ENCODE peak calls at places on chromosomes 16 and 17, in nine cellular contexts. One of them, this sample, is unnamed.

GRCh38 chr16:81600275-81600674 is 155.7 kb downstream of the CMIP start:
- DNase-seq in fibroblast of pulmonary artery: peak
- DNase-seq in brain microvascular endothelial cell: peak
- DNase-seq in RWPE2: no peak
- DNase-seq in CD4-positive, alpha-beta T cell: no peak
- DNase-seq in epithelial cell of esophagus: peak
- DNase-seq in cardiac fibroblast: peak
- DNase-seq in tibial nerve: no peak
- DNase-seq in A549: peak
- DNase-seq in this sample: no peak

GRCh38 chr17:53336281-53336680 is 486.4 kb upstream of the KIF2B start:
- DNase-seq in fibroblast of pulmonary artery: no peak
- DNase-seq in brain microvascular endothelial cell: peak
- DNase-seq in RWPE2: no peak
- DNase-seq in CD4-positive, alpha-beta T cell: no peak
- DNase-seq in epithelial cell of esophagus: peak
- DNase-seq in cardiac fibroblast: peak
- DNase-seq in tibial nerve: no peak
- DNase-seq in A549: no peak
- DNase-seq in this sample: no peak

GRCh38 chr17:50955667-50956120 is 89.5 kb upstream of the TOB1 start:
- DNase-seq in fibroblast of pulmonary artery: no peak
- DNase-seq in brain microvascular endothelial cell: no peak
- DNase-seq in RWPE2: no peak
- DNase-seq in CD4-positive, alpha-beta T cell: no peak
- DNase-seq in epithelial cell of esophagus: no peak
- DNase-seq in cardiac fibroblast: no peak
- DNase-seq in tibial nerve: no peak
- DNase-seq in A549: no peak
- DNase-seq in this sample: no peak

GRCh38 chr17:27601069-27601974 is 29.7 kb upstream of the LGALS9 start:
- DNase-seq in fibroblast of pulmonary artery: peak
- DNase-seq in brain microvascular endothelial cell: peak
- DNase-seq in RWPE2: no peak
- DNase-seq in CD4-positive, alpha-beta T cell: peak
- DNase-seq in epithelial cell of esophagus: peak
- DNase-seq in cardiac fibroblast: peak
- DNase-seq in tibial nerve: peak
- DNase-seq in A549: peak
- DNase-seq in this sample: peak

GRCh38 chr17:61490540-61490975 is 38.3 kb downstream of the TBX4 start:
- DNase-seq in fibroblast of pulmonary artery: peak
- DNase-seq in brain microvascular endothelial cell: peak
- DNase-seq in RWPE2: no peak
- DNase-seq in CD4-positive, alpha-beta T cell: no peak
- DNase-seq in epithelial cell of esophagus: peak
- DNase-seq in cardiac fibroblast: peak
- DNase-seq in tibial nerve: no peak
- DNase-seq in A549: peak
- DNase-seq in this sample: no peak

GRCh38 chr17:55448681-55449080 is 27.0 kb upstream of the MMD start:
- DNase-seq in fibroblast of pulmonary artery: no peak
- DNase-seq in brain microvascular endothelial cell: no peak
- DNase-seq in RWPE2: no peak
- DNase-seq in CD4-positive, alpha-beta T cell: no peak
- DNase-seq in epithelial cell of esophagus: no peak
- DNase-seq in cardiac fibroblast: peak
- DNase-seq in tibial nerve: no peak
- DNase-seq in A549: no peak
- DNase-seq in this sample: no peak

GRCh38 chr16:88743693-88744519 is 37.6 kb downstream of the CTU2 start:
- DNase-seq in fibroblast of pulmonary artery: peak
- DNase-seq in brain microvascular endothelial cell: peak
- DNase-seq in RWPE2: no peak
- DNase-seq in CD4-positive, alpha-beta T cell: peak
- DNase-seq in epithelial cell of esophagus: peak
- DNase-seq in cardiac fibroblast: peak
- DNase-seq in tibial nerve: peak
- DNase-seq in A549: peak
- DNase-seq in this sample: peak

GRCh38 chr17:49555495-49556018 is 20.1 kb upstream of the NXPH3 start:
- DNase-seq in fibroblast of pulmonary artery: no peak
- DNase-seq in brain microvascular endothelial cell: no peak
- DNase-seq in RWPE2: no peak
- DNase-seq in CD4-positive, alpha-beta T cell: no peak
- DNase-seq in epithelial cell of esophagus: no peak
- DNase-seq in cardiac fibroblast: no peak
- DNase-seq in tibial nerve: no peak
- DNase-seq in A549: no peak
- DNase-seq in this sample: peak

GRCh38 chr17:41015473-41015872 is 6.5 kb upstream of the KRTAP3-1 start:
- DNase-seq in fibroblast of pulmonary artery: no peak
- DNase-seq in brain microvascular endothelial cell: no peak
- DNase-seq in RWPE2: no peak
- DNase-seq in CD4-positive, alpha-beta T cell: no peak
- DNase-seq in epithelial cell of esophagus: peak
- DNase-seq in cardiac fibroblast: no peak
- DNase-seq in tibial nerve: no peak
- DNase-seq in A549: no peak
- DNase-seq in this sample: no peak

GRCh38 chr16:46762583-46762982 is 14.4 kb upstream of the MYLK3 start:
- DNase-seq in fibroblast of pulmonary artery: no peak
- DNase-seq in brain microvascular endothelial cell: no peak
- DNase-seq in RWPE2: no peak
- DNase-seq in CD4-positive, alpha-beta T cell: no peak
- DNase-seq in epithelial cell of esophagus: peak
- DNase-seq in cardiac fibroblast: no peak
- DNase-seq in tibial nerve: no peak
- DNase-seq in A549: no peak
- DNase-seq in this sample: no peak

GRCh38 chr17:42317256-42317966 is 29.1 kb downstream of the STAT5A start:
- DNase-seq in fibroblast of pulmonary artery: no peak
- DNase-seq in brain microvascular endothelial cell: no peak
- DNase-seq in RWPE2: no peak
- DNase-seq in CD4-positive, alpha-beta T cell: no peak
- DNase-seq in epithelial cell of esophagus: no peak
- DNase-seq in cardiac fibroblast: no peak
- DNase-seq in tibial nerve: no peak
- DNase-seq in A549: no peak
- DNase-seq in this sample: no peak

GRCh38 chr17:49191917-49192741 is 18.2 kb downstream of the GNGT2 start:
- DNase-seq in fibroblast of pulmonary artery: peak
- DNase-seq in brain microvascular endothelial cell: peak
- DNase-seq in RWPE2: peak
- DNase-seq in CD4-positive, alpha-beta T cell: peak
- DNase-seq in epithelial cell of esophagus: peak
- DNase-seq in cardiac fibroblast: peak
- DNase-seq in tibial nerve: peak
- DNase-seq in A549: peak
- DNase-seq in this sample: peak

GRCh38 chr16:84367750-84368320 is 503 bp upstream of the ATP2C2 start:
- DNase-seq in fibroblast of pulmonary artery: no peak
- DNase-seq in brain microvascular endothelial cell: no peak
- DNase-seq in RWPE2: no peak
- DNase-seq in CD4-positive, alpha-beta T cell: no peak
- DNase-seq in epithelial cell of esophagus: peak
- DNase-seq in cardiac fibroblast: no peak
- DNase-seq in tibial nerve: no peak
- DNase-seq in A549: no peak
- DNase-seq in this sample: no peak

GRCh38 chr17:41178843-41179616 is 1.0 kb upstream of the KRTAP4-2 start:
- DNase-seq in fibroblast of pulmonary artery: no peak
- DNase-seq in brain microvascular endothelial cell: no peak
- DNase-seq in RWPE2: no peak
- DNase-seq in CD4-positive, alpha-beta T cell: no peak
- DNase-seq in epithelial cell of esophagus: peak
- DNase-seq in cardiac fibroblast: peak
- DNase-seq in tibial nerve: no peak
- DNase-seq in A549: no peak
- DNase-seq in this sample: no peak

GRCh38 chr17:50213026-50214015 is 11.9 kb upstream of the COL1A1 start:
- DNase-seq in fibroblast of pulmonary artery: no peak
- DNase-seq in brain microvascular endothelial cell: no peak
- DNase-seq in RWPE2: peak
- DNase-seq in CD4-positive, alpha-beta T cell: no peak
- DNase-seq in epithelial cell of esophagus: no peak
- DNase-seq in cardiac fibroblast: no peak
- DNase-seq in tibial nerve: no peak
- DNase-seq in A549: peak
- DNase-seq in this sample: peak

DNA sequence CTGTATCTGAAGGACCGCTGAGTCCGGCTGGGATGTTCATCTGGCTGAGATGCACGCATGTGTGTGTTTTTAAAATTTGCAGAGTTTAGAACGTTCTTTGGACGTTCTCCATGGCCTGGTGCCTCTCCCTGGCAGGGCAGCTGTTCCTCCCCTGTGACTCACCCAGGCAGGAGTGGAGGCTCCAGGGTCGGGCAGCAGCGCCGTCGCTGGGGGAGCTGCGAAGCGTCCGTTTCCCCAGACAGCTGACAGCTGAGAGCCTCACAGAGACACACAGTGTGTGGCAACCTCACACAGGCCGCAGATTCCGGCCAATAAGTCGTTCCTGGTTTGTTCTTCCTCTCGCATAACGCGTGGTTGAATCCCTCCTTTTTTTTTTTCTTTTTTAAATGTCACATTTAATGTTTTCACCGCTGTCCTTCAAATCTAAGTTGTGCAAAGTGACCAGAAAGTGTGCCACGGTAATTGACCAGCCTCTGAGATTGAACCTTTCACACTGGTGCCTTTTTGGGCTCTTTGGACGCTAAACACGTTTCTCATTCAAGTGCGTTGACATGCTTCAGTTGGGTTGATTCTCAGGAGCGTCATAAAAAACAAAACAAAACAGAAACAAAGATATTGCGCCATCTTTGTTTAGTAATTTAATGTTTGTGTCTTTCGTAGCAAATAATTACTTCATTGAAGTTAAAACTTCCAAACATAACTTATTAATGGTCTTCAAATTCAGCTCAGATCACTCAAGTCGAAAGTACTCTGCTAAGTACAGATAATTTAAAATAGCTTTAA is 80.4 kb downstream of the OR1D5 start:
- DNase-seq in fibroblast of pulmonary artery: peak
- DNase-seq in brain microvascular endothelial cell: no peak
- DNase-seq in RWPE2: no peak
- DNase-seq in CD4-positive, alpha-beta T cell: no peak
- DNase-seq in epithelial cell of esophagus: no peak
- DNase-seq in cardiac fibroblast: peak
- DNase-seq in tibial nerve: no peak
- DNase-seq in A549: peak
- DNase-seq in this sample: no peak
- TF ChIP-seq CTCF in fibroblast of pulmonary artery: peak
- TF ChIP-seq CTCF in brain microvascular endothelial cell: peak
- TF ChIP-seq CTCF in RWPE2: peak
- TF ChIP-seq CTCF in CD4-positive, alpha-beta T cell: no peak
- TF ChIP-seq CTCF in epithelial cell of esophagus: no peak
- TF ChIP-seq CTCF in cardiac fibroblast: peak
- TF ChIP-seq CTCF in tibial nerve: no peak
- TF ChIP-seq CTCF in A549: peak
- TF ChIP-seq CTCF in this sample: no peak

GRCh38 chr17:76368545-76368944 is 14.8 kb upstream of the PRPSAP1 start:
- DNase-seq in fibroblast of pulmonary artery: no peak
- DNase-seq in brain microvascular endothelial cell: peak
- DNase-seq in RWPE2: no peak
- DNase-seq in CD4-positive, alpha-beta T cell: no peak
- DNase-seq in epithelial cell of esophagus: no peak
- DNase-seq in cardiac fibroblast: no peak
- DNase-seq in tibial nerve: no peak
- DNase-seq in A549: no peak
- DNase-seq in this sample: no peak

GRCh38 chr17:76371656-76372628 is 12.5 kb upstream of the SPHK1 start:
- DNase-seq in fibroblast of pulmonary artery: peak
- DNase-seq in brain microvascular endothelial cell: peak
- DNase-seq in RWPE2: peak
- DNase-seq in CD4-positive, alpha-beta T cell: no peak
- DNase-seq in epithelial cell of esophagus: peak
- DNase-seq in cardiac fibroblast: peak
- DNase-seq in tibial nerve: no peak
- DNase-seq in A549: peak
- DNase-seq in this sample: no peak

GRCh38 chr17:76369804-76370203 is 14.6 kb upstream of the SPHK1 start:
- DNase-seq in fibroblast of pulmonary artery: no peak
- DNase-seq in brain microvascular endothelial cell: no peak
- DNase-seq in RWPE2: peak
- DNase-seq in CD4-positive, alpha-beta T cell: no peak
- DNase-seq in epithelial cell of esophagus: no peak
- DNase-seq in cardiac fibroblast: no peak
- DNase-seq in tibial nerve: no peak
- DNase-seq in A549: no peak
- DNase-seq in this sample: no peak

GRCh38 chr17:76367647-76368046 is 13.9 kb upstream of the PRPSAP1 start:
- DNase-seq in fibroblast of pulmonary artery: no peak
- DNase-seq in brain microvascular endothelial cell: no peak
- DNase-seq in RWPE2: no peak
- DNase-seq in CD4-positive, alpha-beta T cell: no peak
- DNase-seq in epithelial cell of esophagus: no peak
- DNase-seq in cardiac fibroblast: no peak
- DNase-seq in tibial nerve: no peak
- DNase-seq in A549: no peak
- DNase-seq in this sample: no peak

GRCh38 chr17:76370261-76370993 is 14.0 kb upstream of the SPHK1 start:
- DNase-seq in fibroblast of pulmonary artery: peak
- DNase-seq in brain microvascular endothelial cell: peak
- DNase-seq in RWPE2: peak
- DNase-seq in CD4-positive, alpha-beta T cell: no peak
- DNase-seq in epithelial cell of esophagus: peak
- DNase-seq in cardiac fibroblast: peak
- DNase-seq in tibial nerve: peak
- DNase-seq in A549: peak
- DNase-seq in this sample: no peak
- TF ChIP-seq CTCF in fibroblast of pulmonary artery: peak
- TF ChIP-seq CTCF in brain microvascular endothelial cell: peak
- TF ChIP-seq CTCF in RWPE2: peak
- TF ChIP-seq CTCF in CD4-positive, alpha-beta T cell: no peak
- TF ChIP-seq CTCF in epithelial cell of esophagus: peak
- TF ChIP-seq CTCF in cardiac fibroblast: peak
- TF ChIP-seq CTCF in tibial nerve: no peak
- TF ChIP-seq CTCF in A549: peak
- TF ChIP-seq CTCF in this sample: no peak

DNA sequence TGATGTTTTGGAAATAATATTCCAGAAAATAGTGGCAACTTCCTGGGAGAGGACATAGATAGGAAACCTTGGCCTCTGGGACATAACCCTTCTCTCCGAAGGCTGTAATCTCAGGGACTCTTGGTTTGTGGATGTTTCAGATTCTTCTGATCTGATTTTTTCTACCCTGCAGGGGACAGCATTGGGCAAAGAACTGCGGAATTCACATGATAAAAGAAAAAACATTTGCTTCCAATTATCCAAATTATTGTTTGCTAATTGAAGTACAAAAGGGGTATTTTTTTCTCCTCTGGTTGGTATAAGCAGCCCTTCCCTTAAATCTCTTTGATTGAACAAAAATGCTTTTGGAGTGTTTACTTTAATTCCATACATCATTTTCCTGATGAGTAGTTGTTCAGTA is 251.7 kb upstream of the IRX3 start:
- DNase-seq in fibroblast of pulmonary artery: no peak
- DNase-seq in brain microvascular endothelial cell: no peak
- DNase-seq in RWPE2: no peak
- DNase-seq in CD4-positive, alpha-beta T cell: no peak
- DNase-seq in epithelial cell of esophagus: no peak
- DNase-seq in cardiac fibroblast: peak
- DNase-seq in tibial nerve: no peak
- DNase-seq in A549: no peak
- DNase-seq in this sample: no peak
- TF ChIP-seq CTCF in fibroblast of pulmonary artery: no peak
- TF ChIP-seq CTCF in brain microvascular endothelial cell: peak
- TF ChIP-seq CTCF in RWPE2: no peak
- TF ChIP-seq CTCF in CD4-positive, alpha-beta T cell: no peak
- TF ChIP-seq CTCF in epithelial cell of esophagus: no peak
- TF ChIP-seq CTCF in cardiac fibroblast: peak
- TF ChIP-seq CTCF in tibial nerve: no peak
- TF ChIP-seq CTCF in A549: no peak
- TF ChIP-seq CTCF in this sample: no peak

GRCh38 chr17:30084773-30085172 is 31.8 kb upstream of the NSRP1 start:
- DNase-seq in fibroblast of pulmonary artery: no peak
- DNase-seq in brain microvascular endothelial cell: no peak
- DNase-seq in RWPE2: no peak
- DNase-seq in CD4-positive, alpha-beta T cell: no peak
- DNase-seq in epithelial cell of esophagus: no peak
- DNase-seq in cardiac fibroblast: no peak
- DNase-seq in tibial nerve: no peak
- DNase-seq in A549: no peak
- DNase-seq in this sample: no peak
- TF ChIP-seq CTCF in fibroblast of pulmonary artery: no peak
- TF ChIP-seq CTCF in brain microvascular endothelial cell: no peak
- TF ChIP-seq CTCF in RWPE2: no peak
- TF ChIP-seq CTCF in CD4-positive, alpha-beta T cell: no peak
- TF ChIP-seq CTCF in epithelial cell of esophagus: no peak
- TF ChIP-seq CTCF in cardiac fibroblast: no peak
- TF ChIP-seq CTCF in tibial nerve: no peak
- TF ChIP-seq CTCF in A549: no peak
- TF ChIP-seq CTCF in this sample: no peak

This sample was measured in GM20000.